ENCODE peak calls at places on chromosome 18, in four cellular contexts. N, K, B and M are unnamed samples.

GRCh38 chr18:49359732-49360444 is 100.6 kb downstream of the DYM start:
- DNase-seq in N (no peak), K (no peak), B (peak), M (peak)

GRCh38 chr18:3294435-3295080 is 32.6 kb downstream of the MYL12B start:
- DNase-seq in N (no peak), K (no peak), B (peak), M (peak)

GRCh38 chr18:32310119-32310518 is 120.3 kb downstream of the MEP1B start:
- DNase-seq in N (no peak), K (no peak), B (no peak), M (no peak)

GRCh38 chr18:10085405-10085804 is 171.6 kb downstream of the VAPA start:
- DNase-seq in N (no peak), K (no peak), B (no peak), M (peak)

GRCh38 chr18:23226930-23227728 is 91.8 kb downstream of the CABLES1 start:
- DNase-seq in N (no peak), K (no peak), B (peak), M (peak)

GRCh38 chr18:6750411-6750810 is 20.9 kb downstream of the ARHGAP28 start:
- DNase-seq in N (no peak), K (no peak), B (no peak), M (no peak)

GRCh38 chr18:63974991-63975390 is 5.1 kb downstream of the SERPINB8 start:
- DNase-seq in N (no peak), K (no peak), B (peak), M (peak)

GRCh38 chr18:37662099-37662498 is 96.5 kb upstream of the CELF4 start:
- DNase-seq in N (no peak), K (no peak), B (no peak), M (no peak)

GRCh38 chr18:74342416-74343043 is 26.9 kb downstream of the C18orf63 start:
- DNase-seq in N (no peak), K (peak), B (peak), M (peak)

GRCh38 chr18:13216732-13217465 is 1.7 kb upstream of the LDLRAD4 start:
- DNase-seq in N (peak), K (peak), B (no peak), M (no peak)

GRCh38 chr18:74331404-74331803 is 15.8 kb downstream of the C18orf63 start:
- DNase-seq in N (no peak), K (no peak), B (peak), M (peak)

GRCh38 chr18:24249716-24250115 is 110.9 kb downstream of the CABYR start:
- DNase-seq in N (no peak), K (no peak), B (no peak), M (no peak)

GRCh38 chr18:76986391-76986790 is 146.2 kb downstream of the MBP start:
- DNase-seq in N (no peak), K (no peak), B (no peak), M (no peak)

GRCh38 chr18:59267511-59268126 is 5.6 kb downstream of the RAX start:
- DNase-seq in N (no peak), K (no peak), B (no peak), M (no peak)

GRCh38 chr18:3742541-3742940 is 292.6 kb downstream of the TGIF1 start:
- DNase-seq in N (no peak), K (no peak), B (no peak), M (no peak)

GRCh38 chr18:63683152-63683551 is 19.6 kb upstream of the SERPINB11 start:
- DNase-seq in N (no peak), K (no peak), B (peak), M (peak)

GRCh38 chr18:53457068-53457467 is 767.4 kb downstream of the MBD2 start:
- DNase-seq in N (no peak), K (no peak), B (no peak), M (no peak)

GRCh38 chr18:73985855-73986254 is 161.8 kb downstream of the FBXO15 start:
- DNase-seq in N (no peak), K (no peak), B (no peak), M (no peak)

GRCh38 chr18:31658670-31659573 is 25.5 kb downstream of the B4GALT6 start:
- DNase-seq in N (peak), K (no peak), B (no peak), M (peak)